ENCODE peak calls at places on chromosome 12, in four cellular contexts. Q is activated T-helper 1 cell treated with anti-CD3 and anti-CD28 coated beads, Interleukin-12 subunit alpha, Interleukin-12 subunit beta, Interleukin-2, Interleukin-4 antibody, amounts not matched to agents 30 ng/mL and 10 ng/mL and 1 ng/mL, durations not matched to agents 14 hours and 24 hours and 36 hours; P is Kasumi-1; T is CD8-positive, alpha-beta T cell. U is an unnamed sample.
A peak's percentile ranks its signal among the peaks of the same experiment; 100 is the strongest.

GRCh38 chr12:57896139-57896436 is 45.3 kb upstream of the ATP23 start:
- DNase-seq in Q (no peak), P (no peak), T (no peak), U (no peak)

GRCh38 chr12:6532051-6532926 is 2.0 kb upstream of the GAPDH start:
- DNase-seq in Q (peak; percentile 81), P (peak; percentile 60), T (peak; percentile 69), U (peak; percentile 62)

GRCh38 chr12:129873458-129873857 is 30.4 kb downstream of the TMEM132D start:
- DNase-seq in Q (no peak), P (no peak), T (no peak), U (no peak)

GRCh38 chr12:132071837-132072384 is 72.2 kb downstream of the DDX51 start:
- DNase-seq in Q (no peak), P (no peak), T (no peak), U (no peak)

GRCh38 chr12:1918081-1918874 is at the start of gene CACNA2D4:
- DNase-seq in Q (no peak), P (no peak), T (no peak), U (no peak)

GRCh38 chr12:68970951-68971350 is 38.0 kb upstream of the CPM start:
- DNase-seq in Q (no peak), P (no peak), T (no peak), U (no peak)

GRCh38 chr12:92146865-92147264 is 1.2 kb upstream of the BTG1 start:
- DNase-seq in Q (no peak), P (no peak), T (no peak), U (no peak)

GRCh38 chr12:92486443-92487137 is 216.2 kb upstream of the PLEKHG7 start:
- DNase-seq in Q (no peak), P (no peak), T (no peak), U (no peak)

GRCh38 chr12:12529783-12530421 is 32.8 kb downstream of the DUSP16 start:
- DNase-seq in Q (no peak), P (no peak), T (no peak), U (no peak)

GRCh38 chr12:16526693-16527092 is 79.3 kb downstream of the LMO3 start:
- DNase-seq in Q (no peak), P (no peak), T (no peak), U (no peak)

GRCh38 chr12:108815875-108816594 is 41.3 kb downstream of the SSH1 start:
- DNase-seq in Q (no peak), P (no peak), T (no peak), U (no peak)